ENCODE peak calls at places on chromosome 4, in ten cellular contexts. One of them, this sample, is unnamed.

GRCh38 chr4:30875659-30876269 is 155.6 kb downstream of the PCDH7 start:
- DNase-seq in GM23338: no peak
- DNase-seq in upper lobe of right lung: no peak
- DNase-seq in progenitor cell of endocrine pancreas: no peak
- DNase-seq in suprapubic skin: no peak
- DNase-seq in tibial nerve: no peak
- DNase-seq in mammary epithelial cell: peak
- DNase-seq in natural killer cell: no peak
- DNase-seq in GM06990: no peak
- DNase-seq in choroid plexus epithelial cell: peak
- DNase-seq in this sample: no peak

GRCh38 chr4:156290811-156291210 is 337.1 kb upstream of the CTSO start:
- DNase-seq in GM23338: no peak
- DNase-seq in upper lobe of right lung: no peak
- DNase-seq in progenitor cell of endocrine pancreas: no peak
- DNase-seq in suprapubic skin: no peak
- DNase-seq in tibial nerve: no peak
- DNase-seq in mammary epithelial cell: no peak
- DNase-seq in natural killer cell: no peak
- DNase-seq in GM06990: no peak
- DNase-seq in choroid plexus epithelial cell: no peak
- DNase-seq in this sample: no peak

GRCh38 chr4:81472249-81473085 is 760 bp upstream of the RASGEF1B start:
- DNase-seq in GM23338: peak
- DNase-seq in upper lobe of right lung: no peak
- DNase-seq in progenitor cell of endocrine pancreas: no peak
- DNase-seq in suprapubic skin: no peak
- DNase-seq in tibial nerve: no peak
- DNase-seq in mammary epithelial cell: no peak
- DNase-seq in natural killer cell: no peak
- DNase-seq in GM06990: no peak
- DNase-seq in choroid plexus epithelial cell: peak
- DNase-seq in this sample: no peak

GRCh38 chr4:76374744-76375143 is 46.2 kb downstream of the CCDC158 start:
- DNase-seq in GM23338: no peak
- DNase-seq in upper lobe of right lung: no peak
- DNase-seq in progenitor cell of endocrine pancreas: no peak
- DNase-seq in suprapubic skin: no peak
- DNase-seq in tibial nerve: no peak
- DNase-seq in mammary epithelial cell: no peak
- DNase-seq in natural killer cell: no peak
- DNase-seq in GM06990: no peak
- DNase-seq in choroid plexus epithelial cell: peak
- DNase-seq in this sample: no peak

GRCh38 chr4:5055411-5055810 is 4.1 kb downstream of the STK32B start:
- DNase-seq in GM23338: no peak
- DNase-seq in upper lobe of right lung: no peak
- DNase-seq in progenitor cell of endocrine pancreas: no peak
- DNase-seq in suprapubic skin: no peak
- DNase-seq in tibial nerve: no peak
- DNase-seq in mammary epithelial cell: no peak
- DNase-seq in natural killer cell: no peak
- DNase-seq in GM06990: no peak
- DNase-seq in choroid plexus epithelial cell: no peak
- DNase-seq in this sample: no peak

GRCh38 chr4:183960912-183961569 is 55.9 kb downstream of the STOX2 start:
- DNase-seq in GM23338: no peak
- DNase-seq in upper lobe of right lung: no peak
- DNase-seq in progenitor cell of endocrine pancreas: no peak
- DNase-seq in suprapubic skin: no peak
- DNase-seq in tibial nerve: no peak
- DNase-seq in mammary epithelial cell: no peak
- DNase-seq in natural killer cell: no peak
- DNase-seq in GM06990: no peak
- DNase-seq in choroid plexus epithelial cell: no peak
- DNase-seq in this sample: no peak

GRCh38 chr4:167555338-167556022 is 321.2 kb upstream of the SPOCK3 start:
- DNase-seq in GM23338: no peak
- DNase-seq in upper lobe of right lung: no peak
- DNase-seq in progenitor cell of endocrine pancreas: no peak
- DNase-seq in suprapubic skin: no peak
- DNase-seq in tibial nerve: no peak
- DNase-seq in mammary epithelial cell: no peak
- DNase-seq in natural killer cell: no peak
- DNase-seq in GM06990: no peak
- DNase-seq in choroid plexus epithelial cell: peak
- DNase-seq in this sample: no peak

GRCh38 chr4:118942465-118942864 is 53.8 kb downstream of the SYNPO2 start:
- DNase-seq in GM23338: no peak
- DNase-seq in upper lobe of right lung: no peak
- DNase-seq in progenitor cell of endocrine pancreas: no peak
- DNase-seq in suprapubic skin: no peak
- DNase-seq in tibial nerve: no peak
- DNase-seq in mammary epithelial cell: peak
- DNase-seq in natural killer cell: no peak
- DNase-seq in GM06990: no peak
- DNase-seq in choroid plexus epithelial cell: no peak
- DNase-seq in this sample: no peak

GRCh38 chr4:174592985-174593335 is 70.7 kb upstream of the HPGD start:
- DNase-seq in GM23338: no peak
- DNase-seq in upper lobe of right lung: no peak
- DNase-seq in progenitor cell of endocrine pancreas: no peak
- DNase-seq in suprapubic skin: no peak
- DNase-seq in tibial nerve: no peak
- DNase-seq in mammary epithelial cell: peak
- DNase-seq in natural killer cell: no peak
- DNase-seq in GM06990: no peak
- DNase-seq in choroid plexus epithelial cell: peak
- DNase-seq in this sample: no peak

GRCh38 chr4:40723728-40724127 is 26.0 kb upstream of the NSUN7 start:
- DNase-seq in GM23338: no peak
- DNase-seq in upper lobe of right lung: no peak
- DNase-seq in progenitor cell of endocrine pancreas: no peak
- DNase-seq in suprapubic skin: no peak
- DNase-seq in tibial nerve: no peak
- DNase-seq in mammary epithelial cell: no peak
- DNase-seq in natural killer cell: no peak
- DNase-seq in GM06990: no peak
- DNase-seq in choroid plexus epithelial cell: no peak
- DNase-seq in this sample: no peak

GRCh38 chr4:153616005-153616555 is 68.0 kb upstream of the TLR2 start:
- DNase-seq in GM23338: no peak
- DNase-seq in upper lobe of right lung: no peak
- DNase-seq in progenitor cell of endocrine pancreas: no peak
- DNase-seq in suprapubic skin: no peak
- DNase-seq in tibial nerve: no peak
- DNase-seq in mammary epithelial cell: no peak
- DNase-seq in natural killer cell: no peak
- DNase-seq in GM06990: no peak
- DNase-seq in choroid plexus epithelial cell: no peak
- DNase-seq in this sample: no peak

GRCh38 chr4:91114386-91114785 is 987.2 kb downstream of the CCSER1 start:
- DNase-seq in GM23338: peak
- DNase-seq in upper lobe of right lung: no peak
- DNase-seq in progenitor cell of endocrine pancreas: no peak
- DNase-seq in suprapubic skin: no peak
- DNase-seq in tibial nerve: no peak
- DNase-seq in mammary epithelial cell: no peak
- DNase-seq in natural killer cell: no peak
- DNase-seq in GM06990: no peak
- DNase-seq in choroid plexus epithelial cell: no peak
- DNase-seq in this sample: no peak

GRCh38 chr4:20181926-20182325 is 69.8 kb upstream of the SLIT2 start:
- DNase-seq in GM23338: no peak
- DNase-seq in upper lobe of right lung: no peak
- DNase-seq in progenitor cell of endocrine pancreas: no peak
- DNase-seq in suprapubic skin: no peak
- DNase-seq in tibial nerve: no peak
- DNase-seq in mammary epithelial cell: no peak
- DNase-seq in natural killer cell: no peak
- DNase-seq in GM06990: no peak
- DNase-seq in choroid plexus epithelial cell: peak
- DNase-seq in this sample: no peak

GRCh38 chr4:126269106-126269505 is 954.4 kb downstream of the FAT4 start:
- DNase-seq in GM23338: no peak
- DNase-seq in upper lobe of right lung: no peak
- DNase-seq in progenitor cell of endocrine pancreas: no peak
- DNase-seq in suprapubic skin: no peak
- DNase-seq in tibial nerve: no peak
- DNase-seq in mammary epithelial cell: no peak
- DNase-seq in natural killer cell: no peak
- DNase-seq in GM06990: no peak
- DNase-seq in choroid plexus epithelial cell: peak
- DNase-seq in this sample: no peak

GRCh38 chr4:56348582-56348981 is 38.7 kb downstream of the AASDH start:
- DNase-seq in GM23338: peak
- DNase-seq in upper lobe of right lung: no peak
- DNase-seq in progenitor cell of endocrine pancreas: no peak
- DNase-seq in suprapubic skin: no peak
- DNase-seq in tibial nerve: no peak
- DNase-seq in mammary epithelial cell: no peak
- DNase-seq in natural killer cell: no peak
- DNase-seq in GM06990: no peak
- DNase-seq in choroid plexus epithelial cell: no peak
- DNase-seq in this sample: no peak

GRCh38 chr4:184450045-184450444 is 24.3 kb downstream of the IRF2 start:
- DNase-seq in GM23338: no peak
- DNase-seq in upper lobe of right lung: no peak
- DNase-seq in progenitor cell of endocrine pancreas: no peak
- DNase-seq in suprapubic skin: no peak
- DNase-seq in tibial nerve: no peak
- DNase-seq in mammary epithelial cell: peak
- DNase-seq in natural killer cell: no peak
- DNase-seq in GM06990: no peak
- DNase-seq in choroid plexus epithelial cell: peak
- DNase-seq in this sample: no peak

GRCh38 chr4:157217708-157218107 is 2.8 kb upstream of the GRIA2 start:
- DNase-seq in GM23338: peak
- DNase-seq in upper lobe of right lung: no peak
- DNase-seq in progenitor cell of endocrine pancreas: no peak
- DNase-seq in suprapubic skin: no peak
- DNase-seq in tibial nerve: no peak
- DNase-seq in mammary epithelial cell: no peak
- DNase-seq in natural killer cell: no peak
- DNase-seq in GM06990: no peak
- DNase-seq in choroid plexus epithelial cell: peak
- DNase-seq in this sample: no peak

GRCh38 chr4:141132689-141133145 is 552 bp downstream of the RNF150 start:
- DNase-seq in GM23338: peak
- DNase-seq in upper lobe of right lung: peak
- DNase-seq in progenitor cell of endocrine pancreas: peak
- DNase-seq in suprapubic skin: no peak
- DNase-seq in tibial nerve: no peak
- DNase-seq in mammary epithelial cell: no peak
- DNase-seq in natural killer cell: no peak
- DNase-seq in GM06990: no peak
- DNase-seq in choroid plexus epithelial cell: no peak
- DNase-seq in this sample: peak

GRCh38 chr4:145732895-145733880 is 53.2 kb downstream of the C4orf51 start:
- DNase-seq in GM23338: peak
- DNase-seq in upper lobe of right lung: peak
- DNase-seq in progenitor cell of endocrine pancreas: peak
- DNase-seq in suprapubic skin: peak
- DNase-seq in tibial nerve: peak
- DNase-seq in mammary epithelial cell: peak
- DNase-seq in natural killer cell: peak
- DNase-seq in GM06990: peak
- DNase-seq in choroid plexus epithelial cell: peak
- DNase-seq in this sample: peak
- TF ChIP-seq CTCF in GM23338: no peak
- TF ChIP-seq CTCF in upper lobe of right lung: no peak
- TF ChIP-seq CTCF in progenitor cell of endocrine pancreas: no peak
- TF ChIP-seq CTCF in suprapubic skin: no peak
- TF ChIP-seq CTCF in tibial nerve: peak
- TF ChIP-seq CTCF in mammary epithelial cell: no peak
- TF ChIP-seq CTCF in natural killer cell: no peak
- TF ChIP-seq CTCF in GM06990: no peak
- TF ChIP-seq CTCF in choroid plexus epithelial cell: no peak
- TF ChIP-seq CTCF in this sample: peak

DNA sequence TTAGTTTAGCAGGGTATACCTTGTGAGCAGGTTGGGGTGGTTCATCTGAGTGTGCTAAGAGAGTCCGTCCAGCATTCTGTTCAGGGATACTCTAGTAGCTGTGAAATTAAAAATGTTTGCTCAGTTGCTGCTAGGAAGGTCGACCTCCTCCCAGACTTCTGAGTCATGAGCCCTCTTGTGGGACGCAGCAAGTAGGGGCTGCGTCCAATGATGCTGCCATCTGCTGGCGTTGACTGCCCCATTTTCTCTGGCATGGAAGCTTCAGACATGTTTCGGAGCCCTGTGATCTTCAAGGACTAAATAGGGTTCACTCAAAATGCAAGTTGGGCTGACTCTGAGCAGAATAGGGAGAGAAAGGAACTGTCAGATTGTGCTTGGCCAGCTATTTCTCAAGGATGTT is 201.0 kb upstream of the ARSJ start:
- DNase-seq in GM23338: peak
- DNase-seq in upper lobe of right lung: no peak
- DNase-seq in progenitor cell of endocrine pancreas: no peak
- DNase-seq in suprapubic skin: no peak
- DNase-seq in tibial nerve: no peak
- DNase-seq in mammary epithelial cell: no peak
- DNase-seq in natural killer cell: no peak
- DNase-seq in GM06990: no peak
- DNase-seq in choroid plexus epithelial cell: peak
- DNase-seq in this sample: no peak
- TF ChIP-seq CTCF in GM23338: peak
- TF ChIP-seq CTCF in upper lobe of right lung: peak
- TF ChIP-seq CTCF in progenitor cell of endocrine pancreas: peak
- TF ChIP-seq CTCF in suprapubic skin: no peak
- TF ChIP-seq CTCF in tibial nerve: peak
- TF ChIP-seq CTCF in mammary epithelial cell: peak
- TF ChIP-seq CTCF in natural killer cell: no peak
- TF ChIP-seq CTCF in GM06990: peak
- TF ChIP-seq CTCF in choroid plexus epithelial cell: peak
- TF ChIP-seq CTCF in this sample: peak

DNA sequence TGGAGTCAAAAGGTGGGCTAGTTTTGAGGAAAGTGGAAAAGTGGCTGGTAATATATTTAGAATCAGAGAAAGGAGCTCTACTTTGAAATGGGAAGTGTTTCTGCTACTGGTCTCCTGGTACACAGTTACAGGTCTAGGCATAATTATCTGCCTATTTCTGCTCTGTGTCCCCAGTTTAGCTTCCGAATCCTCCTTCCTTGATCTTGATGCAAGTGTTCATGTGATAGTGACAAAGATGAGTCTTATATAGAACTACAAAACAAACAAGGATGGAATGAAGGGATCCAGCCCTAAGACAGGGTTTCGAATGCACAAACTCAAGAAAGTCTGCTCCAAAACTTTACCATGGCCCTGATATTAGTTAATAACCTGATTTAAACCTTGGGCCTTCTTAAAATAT is 580.2 kb downstream of the INPP4B start:
- DNase-seq in GM23338: no peak
- DNase-seq in upper lobe of right lung: no peak
- DNase-seq in progenitor cell of endocrine pancreas: no peak
- DNase-seq in suprapubic skin: no peak
- DNase-seq in tibial nerve: no peak
- DNase-seq in mammary epithelial cell: no peak
- DNase-seq in natural killer cell: no peak
- DNase-seq in GM06990: no peak
- DNase-seq in choroid plexus epithelial cell: no peak
- DNase-seq in this sample: no peak
- TF ChIP-seq CTCF in GM23338: no peak
- TF ChIP-seq CTCF in upper lobe of right lung: no peak
- TF ChIP-seq CTCF in progenitor cell of endocrine pancreas: no peak
- TF ChIP-seq CTCF in suprapubic skin: no peak
- TF ChIP-seq CTCF in tibial nerve: no peak
- TF ChIP-seq CTCF in mammary epithelial cell: no peak
- TF ChIP-seq CTCF in natural killer cell: no peak
- TF ChIP-seq CTCF in GM06990: no peak
- TF ChIP-seq CTCF in choroid plexus epithelial cell: no peak
- TF ChIP-seq CTCF in this sample: no peak

GRCh38 chr4:106329027-106329618 is 12.8 kb downstream of the AIMP1 start:
- DNase-seq in GM23338: peak
- DNase-seq in upper lobe of right lung: no peak
- DNase-seq in progenitor cell of endocrine pancreas: no peak
- DNase-seq in suprapubic skin: no peak
- DNase-seq in tibial nerve: no peak
- DNase-seq in mammary epithelial cell: peak
- DNase-seq in natural killer cell: no peak
- DNase-seq in GM06990: no peak
- DNase-seq in choroid plexus epithelial cell: peak
- DNase-seq in this sample: no peak
- TF ChIP-seq CTCF in GM23338: peak
- TF ChIP-seq CTCF in upper lobe of right lung: peak
- TF ChIP-seq CTCF in progenitor cell of endocrine pancreas: peak
- TF ChIP-seq CTCF in suprapubic skin: peak
- TF ChIP-seq CTCF in tibial nerve: no peak
- TF ChIP-seq CTCF in mammary epithelial cell: peak
- TF ChIP-seq CTCF in natural killer cell: peak
- TF ChIP-seq CTCF in GM06990: peak
- TF ChIP-seq CTCF in choroid plexus epithelial cell: peak
- TF ChIP-seq CTCF in this sample: peak